ENCODE peak calls at places on chromosomes 5 and 9, in eight cellular contexts. One of them, this sample, is unnamed.

GRCh38 chr5:102049517-102049916 is 246.6 kb downstream of the SLCO4C1 start:
- DNase-seq in T-helper 2 cell: no peak
- DNase-seq in ovary: no peak
- DNase-seq in NCI-H460: peak
- DNase-seq in stimulated activated CD8-positive, alpha-beta memory T cell treated with anti-CD3 and anti-CD28 coated beads, Interleukin-4, amount 100 ng/mL, for 24 hours: no peak
- DNase-seq in NCI-H748 treated with DMSO at 0.1 percent for 48 hours: peak
- DNase-seq in WTC11: no peak
- DNase-seq in lower leg skin: no peak
- DNase-seq in this sample: no peak

GRCh38 chr9:132609829-132610228 is 27.4 kb downstream of the BARHL1 start:
- DNase-seq in stimulated activated CD8-positive, alpha-beta memory T cell treated with anti-CD3 and anti-CD28 coated beads, Interleukin-4, amount 100 ng/mL, for 24 hours: no peak
- DNase-seq in T-helper 2 cell: no peak
- DNase-seq in NCI-H748 treated with DMSO at 0.1 percent for 48 hours: no peak
- DNase-seq in ovary: no peak
- DNase-seq in lower leg skin: no peak
- DNase-seq in WTC11: no peak
- DNase-seq in NCI-H460: no peak
- DNase-seq in this sample: no peak

GRCh38 chr5:40736103-40736875 is 19.5 kb downstream of the TTC33 start:
- DNase-seq in ovary: no peak
- DNase-seq in NCI-H748 treated with DMSO at 0.1 percent for 48 hours: peak
- DNase-seq in WTC11: no peak
- DNase-seq in stimulated activated CD8-positive, alpha-beta memory T cell treated with anti-CD3 and anti-CD28 coated beads, Interleukin-4, amount 100 ng/mL, for 24 hours: no peak
- DNase-seq in T-helper 2 cell: no peak
- DNase-seq in lower leg skin: no peak
- DNase-seq in NCI-H460: peak
- DNase-seq in this sample: no peak

GRCh38 chr9:121607434-121608248 is 43.8 kb upstream of the DAB2IP start:
- DNase-seq in NCI-H460: no peak
- DNase-seq in ovary: no peak
- DNase-seq in NCI-H748 treated with DMSO at 0.1 percent for 48 hours: no peak
- DNase-seq in stimulated activated CD8-positive, alpha-beta memory T cell treated with anti-CD3 and anti-CD28 coated beads, Interleukin-4, amount 100 ng/mL, for 24 hours: no peak
- DNase-seq in WTC11: no peak
- DNase-seq in lower leg skin: no peak
- DNase-seq in T-helper 2 cell: no peak
- DNase-seq in this sample: peak

GRCh38 chr5:137061382-137061781 is 437.7 kb downstream of the SPOCK1 start:
- DNase-seq in NCI-H460: no peak
- DNase-seq in NCI-H748 treated with DMSO at 0.1 percent for 48 hours: no peak
- DNase-seq in lower leg skin: no peak
- DNase-seq in WTC11: no peak
- DNase-seq in stimulated activated CD8-positive, alpha-beta memory T cell treated with anti-CD3 and anti-CD28 coated beads, Interleukin-4, amount 100 ng/mL, for 24 hours: no peak
- DNase-seq in T-helper 2 cell: no peak
- DNase-seq in ovary: no peak
- DNase-seq in this sample: no peak

GRCh38 chr5:179258922-179259730 is 86.1 kb downstream of the ADAMTS2 start:
- DNase-seq in ovary: peak
- DNase-seq in WTC11: peak
- DNase-seq in NCI-H748 treated with DMSO at 0.1 percent for 48 hours: no peak
- DNase-seq in stimulated activated CD8-positive, alpha-beta memory T cell treated with anti-CD3 and anti-CD28 coated beads, Interleukin-4, amount 100 ng/mL, for 24 hours: no peak
- DNase-seq in lower leg skin: no peak
- DNase-seq in NCI-H460: no peak
- DNase-seq in T-helper 2 cell: no peak
- DNase-seq in this sample: no peak

GRCh38 chr5:154486427-154486866 is 8.4 kb upstream of the HAND1 start:
- DNase-seq in NCI-H460: no peak
- DNase-seq in stimulated activated CD8-positive, alpha-beta memory T cell treated with anti-CD3 and anti-CD28 coated beads, Interleukin-4, amount 100 ng/mL, for 24 hours: no peak
- DNase-seq in NCI-H748 treated with DMSO at 0.1 percent for 48 hours: peak
- DNase-seq in lower leg skin: no peak
- DNase-seq in ovary: no peak
- DNase-seq in WTC11: peak
- DNase-seq in T-helper 2 cell: no peak
- DNase-seq in this sample: no peak

GRCh38 chr5:108818613-108819272 is 71.0 kb downstream of the FER start:
- DNase-seq in NCI-H748 treated with DMSO at 0.1 percent for 48 hours: no peak
- DNase-seq in NCI-H460: no peak
- DNase-seq in ovary: no peak
- DNase-seq in lower leg skin: no peak
- DNase-seq in WTC11: no peak
- DNase-seq in T-helper 2 cell: no peak
- DNase-seq in stimulated activated CD8-positive, alpha-beta memory T cell treated with anti-CD3 and anti-CD28 coated beads, Interleukin-4, amount 100 ng/mL, for 24 hours: no peak
- DNase-seq in this sample: no peak

GRCh38 chr5:53643445-53643844 is 83.0 kb downstream of the NDUFS4 start:
- DNase-seq in lower leg skin: no peak
- DNase-seq in stimulated activated CD8-positive, alpha-beta memory T cell treated with anti-CD3 and anti-CD28 coated beads, Interleukin-4, amount 100 ng/mL, for 24 hours: no peak
- DNase-seq in NCI-H748 treated with DMSO at 0.1 percent for 48 hours: no peak
- DNase-seq in WTC11: no peak
- DNase-seq in NCI-H460: no peak
- DNase-seq in T-helper 2 cell: no peak
- DNase-seq in ovary: no peak
- DNase-seq in this sample: no peak